ENCODE peak calls at places on chromosome 19, in eight cellular contexts. V is fibroblast of lung, H is choroid plexus epithelial cell, G is stomach, O is psoas muscle, U is aorta, Z is lower leg skin, L is cardiac fibroblast. X is an unnamed sample.

GRCh38 chr19:15672580-15673175 is at the start of gene CYP4F12:
- DNase-seq in G (peak; percentile 84), H (no peak), V (peak; percentile 12), L (peak; percentile 67), O (peak; percentile 89), U (peak; percentile 86), Z (peak; percentile 95), X (peak; percentile 45)

GRCh38 chr19:13906525-13906904 is 514 bp downstream of the CC2D1A start:
- DNase-seq in U (no peak), Z (no peak), V (no peak), O (no peak), H (peak; percentile 12), G (peak; percentile 63), L (no peak), X (peak; percentile 52)

GRCh38 chr19:15631817-15632216 is 8.9 kb upstream of the CYP4F3 start:
- DNase-seq in L (peak; percentile 2), V (no peak), H (peak; percentile 5), G (no peak), Z (no peak), U (no peak), O (no peak), X (no peak)

GRCh38 chr19:41940443-41941409 is 12.5 kb upstream of the ERFL start:
- DNase-seq in G (no peak), L (no peak), O (no peak), U (no peak), V (no peak), Z (no peak), H (no peak), X (peak; percentile 83)

GRCh38 chr19:887072-887471 is 5.9 kb downstream of the MED16 start:
- DNase-seq in Z (no peak), V (peak; percentile 59), H (peak; percentile 65), U (no peak), L (peak; percentile 63), O (no peak), G (no peak), X (no peak)

GRCh38 chr19:41871573-41872383 is 5.3 kb upstream of the CD79A start:
- DNase-seq in L (peak; percentile 6), Z (no peak), O (peak; percentile 46), H (no peak), V (no peak), G (no peak), U (no peak), X (no peak)

GRCh38 chr19:532578-533484 is 1.3 kb downstream of the CDC34 start:
- DNase-seq in L (peak; percentile 73), O (peak; percentile 93), V (peak; percentile 76), H (peak; percentile 74), Z (peak; percentile 94), G (peak; percentile 85), U (peak; percentile 77), X (peak; percentile 91)

GRCh38 chr19:43300876-43301765 is 31.8 kb upstream of the PSG9 start:
- DNase-seq in O (no peak), V (no peak), L (no peak), Z (no peak), U (no peak), H (no peak), G (no peak), X (no peak)

GRCh38 chr19:29617336-29618266 is 11.5 kb downstream of the POP4 start:
- DNase-seq in H (no peak), O (no peak), V (no peak), L (no peak), U (no peak), G (no peak), Z (no peak), X (no peak)

GRCh38 chr19:18351544-18351943 is 11.1 kb downstream of the PGPEP1 start:
- DNase-seq in L (no peak), V (no peak), G (no peak), H (no peak), O (no peak), U (no peak), Z (no peak), X (no peak)

GRCh38 chr19:41309225-41310030 is 544 bp upstream of the CCDC97 start:
- DNase-seq in Z (no peak), V (peak; percentile 20), O (no peak), U (peak; percentile 49), H (no peak), G (no peak), L (no peak), X (no peak)

GRCh38 chr19:46390121-46390858 is 23.1 kb downstream of the CCDC8 start:
- DNase-seq in L (no peak), U (peak; percentile 43), Z (no peak), V (no peak), O (no peak), G (no peak), H (no peak), X (no peak)

GRCh38 chr19:41426952-41427646 is at the start of gene B3GNT8:
- DNase-seq in Z (peak; percentile 96), H (peak; percentile 70), L (peak; percentile 79), V (peak; percentile 68), U (peak; percentile 92), G (peak; percentile 86), O (peak; percentile 87), X (peak; percentile 94)

GRCh38 chr19:5456836-5457200 is 1.6 kb downstream of the ZNRF4 start:
- DNase-seq in O (no peak), Z (no peak), U (no peak), G (no peak), H (no peak), V (no peak), L (no peak), X (no peak)

GRCh38 chr19:29843180-29844051 is 31.6 kb downstream of the CCNE1 start:
- DNase-seq in G (no peak), Z (no peak), V (peak; percentile 12), L (peak; percentile 60), U (peak; percentile 67), O (peak; percentile 51), H (peak; percentile 35), X (no peak)

GRCh38 chr19:53254451-53255341 is at the start of gene ZNF677:
- DNase-seq in L (peak; percentile 94), V (peak; percentile 90), G (peak; percentile 74), O (peak; percentile 96), H (peak; percentile 92), U (peak; percentile 96), Z (peak; percentile 95), X (peak; percentile 95)

GRCh38 chr19:23415561-23416191 is 20.4 kb upstream of the ZNF91 start:
- DNase-seq in V (no peak), U (peak; percentile 52), O (peak; percentile 52), G (no peak), L (no peak), H (peak; percentile 35), Z (no peak), X (peak; percentile 42)

GRCh38 chr19:45154064-45154827 is 6.5 kb downstream of the NKPD1 start:
- DNase-seq in Z (no peak), L (peak; percentile 89), G (no peak), V (peak; percentile 77), H (peak; percentile 96), U (no peak), O (no peak), X (no peak)

GRCh38 chr19:28908941-28909340 is 304.0 kb downstream of the UQCRFS1 start:
- DNase-seq in G (no peak), L (no peak), V (no peak), O (no peak), U (no peak), H (no peak), Z (no peak), X (no peak)

GRCh38 chr19:49878744-49879070 is 1.2 kb downstream of the TBC1D17 start:
- DNase-seq in G (no peak), H (no peak), V (no peak), U (no peak), L (no peak), O (peak; percentile 53), Z (no peak), X (no peak)

GRCh38 chr19:49880162-49880869 is 2.8 kb downstream of the TBC1D17 start:
- DNase-seq in G (no peak), V (no peak), Z (no peak), L (no peak), O (peak; percentile 42), U (no peak), H (no peak), X (no peak)

GRCh38 chr19:49877879-49878743 is 609 bp downstream of the TBC1D17 start:
- DNase-seq in Z (peak; percentile 100), L (peak; percentile 99), U (peak; percentile 99), O (peak; percentile 99), G (peak; percentile 99), V (peak; percentile 97), H (peak; percentile 99), X (peak; percentile 99)

GRCh38 chr19:49881186-49881585 is 3.7 kb downstream of the TBC1D17 start:
- DNase-seq in G (no peak), H (no peak), V (no peak), L (no peak), O (peak; percentile 51), U (no peak), Z (no peak), X (peak; percentile 79)

GRCh38 chr19:49879243-49879960 is 1.9 kb downstream of the TBC1D17 start:
- DNase-seq in Z (no peak), G (no peak), O (peak; percentile 54), H (no peak), L (no peak), V (no peak), U (no peak), X (no peak)
- H3K4me3 ChIP-seq in Z (no peak overlapping the region), G (peak overlapping the region; percentile 93), O (peak overlapping the region; percentile 69), H (no peak overlapping the region), L (no peak overlapping the region), V (no peak overlapping the region), U (no peak overlapping the region), X (no peak overlapping the region)

GRCh38 chr19:38223119-38223523 is 901 bp downstream of the DPF1 start:
- DNase-seq in V (no peak), L (no peak), H (no peak), G (no peak), U (no peak), O (no peak), Z (no peak), X (no peak)
- H3K4me3 ChIP-seq in V (peak overlapping the region; percentile 61), L (no peak overlapping the region), H (no peak overlapping the region), G (no peak overlapping the region), U (no peak overlapping the region), O (no peak overlapping the region), Z (no peak overlapping the region), X (no peak overlapping the region)

DNA sequence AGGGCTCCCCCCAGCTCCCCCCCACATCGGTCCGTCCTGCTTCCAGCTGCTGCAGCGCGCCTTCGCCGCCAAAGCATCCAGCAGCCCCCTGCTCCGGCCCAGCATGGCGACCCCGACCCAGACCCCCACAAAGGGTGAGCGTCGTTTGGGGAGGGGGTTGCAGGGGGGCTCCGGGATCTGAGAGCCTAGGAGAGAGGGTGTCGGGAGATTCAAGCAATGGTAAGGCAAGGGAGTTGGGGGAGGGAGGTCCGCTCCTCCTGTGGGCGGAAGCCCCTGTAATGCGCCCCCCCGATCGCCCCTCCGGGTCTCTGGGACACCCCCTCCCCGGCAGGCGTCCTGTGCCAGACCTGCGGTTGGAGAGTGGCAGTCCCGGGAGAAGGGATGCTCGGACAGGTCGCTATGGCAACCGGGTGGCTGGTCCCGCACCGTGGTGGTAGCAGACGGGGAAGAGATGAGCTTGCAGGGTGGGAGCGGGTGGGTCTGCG is at the start of gene FXYD7:
- DNase-seq in V (no peak), U (no peak), L (no peak), G (no peak), H (no peak), Z (no peak), O (no peak), X (peak; percentile 77)
- H3K4me3 ChIP-seq in V (no peak within 1 kb of the TSS), U (no peak within 1 kb of the TSS), L (no peak within 1 kb of the TSS), G (peak within 1 kb of the TSS; percentile 18), H (no peak within 1 kb of the TSS), Z (no peak within 1 kb of the TSS), O (no peak within 1 kb of the TSS), X (no peak within 1 kb of the TSS)

DNA sequence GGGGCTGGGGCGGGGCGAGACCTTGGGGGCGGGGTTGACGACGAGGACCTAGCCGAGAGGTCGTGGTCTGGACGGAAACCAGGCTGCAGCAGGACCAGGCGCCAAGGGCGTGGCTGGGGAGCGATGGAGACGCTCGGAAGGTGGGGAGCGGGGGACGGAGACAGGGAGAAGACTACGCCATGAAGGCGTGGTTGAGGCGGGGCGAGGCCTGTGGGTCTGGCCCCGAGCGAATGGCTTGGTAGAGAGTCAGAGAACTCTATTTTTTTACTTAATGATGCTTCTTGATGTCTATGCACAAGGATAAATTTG is 665 bp upstream of the FBXL12 start:
- DNase-seq in L (no peak), H (no peak), Z (no peak), V (no peak), O (no peak), G (no peak), U (no peak), X (no peak)
- H3K4me3 ChIP-seq in L (peak overlapping the region; percentile 35), H (peak overlapping the region; percentile 54), Z (no peak overlapping the region), V (peak overlapping the region; percentile 38), O (peak overlapping the region; percentile 98), G (peak overlapping the region; percentile 91), U (no peak overlapping the region), X (no peak overlapping the region)

X was measured in upper lobe of left lung.